ENCODE peak calls at places on chromosomes 5 and 9, in ten cellular contexts. X, L, H, N, B, S, V, A, M and Q are unnamed samples.

GRCh38 chr9:111599092-111599947 is at the start of gene PTGR1:
- DNase-seq in H (peak), N (peak), V (peak), M (peak), S (peak), X (no peak), B (peak), L (peak), A (peak), Q (peak)

GRCh38 chr9:5988265-5988664 is 27.2 kb downstream of the RANBP6 start:
- DNase-seq in X (no peak), L (no peak), A (no peak), B (no peak), V (no peak), M (no peak), S (no peak), H (no peak), N (no peak), Q (no peak)

GRCh38 chr5:95761771-95762680 is 30.9 kb downstream of the RHOBTB3 start:
- DNase-seq in X (no peak), A (no peak), V (no peak), L (no peak), B (no peak), N (no peak), S (no peak), H (peak), M (no peak), Q (peak)

GRCh38 chr5:1344975-1345838 is at the start of gene CLPTM1L:
- DNase-seq in S (peak), L (peak), V (peak), A (peak), N (peak), B (peak), H (peak), X (peak), M (peak), Q (peak)

GRCh38 chr5:138664276-138664943 is 88.8 kb upstream of the CTNNA1 start:
- DNase-seq in V (no peak), X (no peak), A (peak), B (no peak), N (no peak), M (no peak), H (peak), L (no peak), S (no peak), Q (peak)

GRCh38 chr9:35553670-35554543 is 51.2 kb upstream of the TESK1 start:
- DNase-seq in N (peak), A (peak), B (peak), H (peak), X (no peak), M (peak), L (peak), S (peak), V (no peak), Q (peak)

GRCh38 chr5:31939151-31939550 is 235.0 kb downstream of the GOLPH3 start:
- DNase-seq in V (no peak), N (no peak), A (no peak), X (no peak), S (no peak), L (no peak), H (peak), M (peak), B (no peak), Q (no peak)

GRCh38 chr9:136219276-136219675 is 14.3 kb upstream of the LHX3 start:
- DNase-seq in H (no peak), S (no peak), A (peak), N (no peak), B (no peak), X (no peak), V (no peak), M (no peak), L (no peak), Q (no peak)

GRCh38 chr5:84384604-84385575 is at the start of gene EDIL3:
- DNase-seq in S (peak), B (peak), V (peak), H (peak), A (peak), L (peak), X (no peak), N (peak), M (peak), Q (peak)

GRCh38 chr5:34854459-34855174 is 15.7 kb downstream of the TTC23L start:
- DNase-seq in L (no peak), S (no peak), M (no peak), V (no peak), H (no peak), A (no peak), N (no peak), B (no peak), X (no peak), Q (no peak)

GRCh38 chr5:80227979-80228596 is 27.8 kb downstream of the SERINC5 start:
- DNase-seq in H (no peak), M (no peak), S (no peak), X (no peak), B (no peak), N (no peak), L (no peak), V (no peak), A (no peak), Q (no peak)

GRCh38 chr9:130301483-130302286 is 36.1 kb downstream of the HMCN2 start:
- DNase-seq in V (peak), S (peak), L (peak), H (no peak), M (peak), B (no peak), X (no peak), A (no peak), N (peak), Q (peak)

GRCh38 chr9:35726876-35727438 is 5.0 kb downstream of the TLN1 start:
- DNase-seq in X (no peak), V (no peak), B (peak), A (no peak), L (peak), M (no peak), N (peak), H (peak), S (peak), Q (peak)

GRCh38 chr9:109791747-109792146 is 11.7 kb downstream of the PALM2AKAP2 start:
- DNase-seq in A (no peak), L (no peak), B (no peak), M (no peak), S (no peak), H (no peak), N (no peak), X (no peak), V (no peak), Q (no peak)

GRCh38 chr9:135220601-135221575 is 133.4 kb downstream of the OLFM1 start:
- DNase-seq in V (peak), X (no peak), H (no peak), B (no peak), M (no peak), N (peak), S (no peak), A (no peak), L (no peak), Q (no peak)

GRCh38 chr5:73125289-73125688 is 4.9 kb downstream of the TMEM171 start:
- DNase-seq in L (no peak), S (no peak), V (no peak), H (no peak), M (no peak), A (no peak), N (no peak), X (no peak), B (no peak), Q (no peak)

DNA sequence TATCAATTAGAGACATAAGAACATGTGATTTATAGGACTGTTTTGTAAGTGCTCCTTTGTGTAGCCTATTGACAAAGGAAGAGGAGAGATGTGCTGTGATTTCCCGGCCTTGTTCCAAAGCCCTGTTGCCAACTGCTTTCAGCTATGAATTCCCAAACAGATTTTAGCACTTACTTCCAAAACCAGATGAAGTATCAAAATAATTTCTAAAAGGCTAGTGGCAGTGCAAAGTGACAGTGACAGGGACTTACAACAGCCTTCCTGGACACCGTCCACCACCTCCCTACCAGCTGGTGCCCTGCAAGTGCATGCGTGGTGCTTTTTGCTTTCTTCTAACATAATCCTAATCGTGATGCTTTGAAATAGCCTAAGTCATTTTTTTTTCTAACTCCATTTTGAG is 254.1 kb upstream of the ACTBL2 start:
- DNase-seq in N (no peak), L (no peak), B (no peak), X (no peak), M (no peak), A (no peak), S (peak), H (no peak), V (no peak), Q (no peak)
- H3K27ac ChIP-seq in N (peak), L (no peak), B (no peak), X (no peak), M (no peak), A (no peak), S (no peak), H (peak), V (no peak), Q (peak)

GRCh38 chr5:132436936-132437335 is 53.6 kb downstream of the IRF1 start:
- DNase-seq in V (no peak), L (no peak), N (no peak), A (no peak), H (no peak), B (no peak), S (no peak), X (no peak), M (no peak), Q (no peak)
- H3K27ac ChIP-seq in V (peak), L (peak), N (peak), A (no peak), H (peak), B (peak), S (peak), X (no peak), M (peak), Q (peak)

DNA sequence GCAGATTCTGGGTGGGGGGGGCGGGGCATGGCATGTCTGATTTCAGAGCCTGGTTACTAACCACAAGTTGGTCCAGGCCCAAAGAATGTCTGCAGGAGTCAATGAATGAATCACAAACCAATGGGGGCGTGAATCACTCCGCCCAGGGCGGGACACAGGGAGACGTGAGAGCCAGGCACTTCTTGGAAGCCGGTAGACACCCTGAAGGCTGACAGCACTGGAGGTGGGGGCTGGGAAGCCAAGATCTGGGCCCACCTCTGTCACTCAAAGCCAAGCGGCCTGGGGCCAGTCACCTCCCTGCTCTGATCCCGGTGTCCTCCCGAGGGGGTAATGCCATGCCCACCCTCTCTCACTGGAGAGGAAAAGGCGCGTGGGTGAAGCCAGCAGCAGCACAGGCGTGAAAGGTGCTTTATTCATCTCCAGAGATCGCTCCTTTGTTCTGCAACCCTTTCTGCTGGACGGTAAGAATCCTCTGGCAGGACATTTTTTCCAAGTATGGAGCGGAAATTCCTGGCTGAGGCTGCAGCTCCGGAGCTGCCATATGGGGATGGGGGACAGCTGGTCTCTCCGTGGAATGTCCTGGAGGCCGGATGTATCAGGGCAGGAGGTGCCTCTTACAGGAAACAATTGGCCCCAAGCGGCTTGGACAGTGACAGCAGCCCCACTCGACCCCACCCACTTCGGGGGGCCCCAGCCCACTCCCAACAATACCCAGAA is 85.0 kb downstream of the STK10 start:
- DNase-seq in V (peak), B (peak), L (peak), M (peak), X (no peak), S (peak), N (peak), H (peak), A (peak), Q (peak)
- H3K27ac ChIP-seq in V (peak), B (peak), L (no peak), M (no peak), X (no peak), S (peak), N (peak), H (peak), A (peak), Q (peak)

DNA sequence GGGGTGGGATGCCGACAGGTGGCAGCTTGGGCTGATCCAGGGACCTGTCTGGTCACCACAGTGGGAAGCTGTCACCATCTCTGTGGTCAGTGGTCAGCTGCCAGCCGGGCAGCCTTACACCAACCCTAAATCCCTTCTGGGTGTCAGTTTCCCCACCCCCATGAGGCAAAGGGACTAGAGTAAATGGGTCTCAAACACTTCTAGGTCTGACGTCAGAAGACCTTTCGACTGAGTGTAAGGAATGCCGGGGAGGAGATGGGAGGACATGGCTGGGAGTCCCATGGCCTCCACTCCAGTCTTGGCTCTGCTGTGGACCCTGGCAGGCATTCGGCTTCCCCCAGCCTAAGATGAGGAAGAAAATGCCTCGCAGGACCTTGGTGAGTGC is 40.3 kb upstream of the SLC25A51 start:
- DNase-seq in A (no peak), N (no peak), B (no peak), V (no peak), S (peak), H (no peak), M (no peak), L (no peak), X (no peak), Q (no peak)
- H3K27ac ChIP-seq in A (peak), N (peak), B (no peak), V (no peak), S (no peak), H (peak), M (no peak), L (peak), X (no peak), Q (peak)

DNA sequence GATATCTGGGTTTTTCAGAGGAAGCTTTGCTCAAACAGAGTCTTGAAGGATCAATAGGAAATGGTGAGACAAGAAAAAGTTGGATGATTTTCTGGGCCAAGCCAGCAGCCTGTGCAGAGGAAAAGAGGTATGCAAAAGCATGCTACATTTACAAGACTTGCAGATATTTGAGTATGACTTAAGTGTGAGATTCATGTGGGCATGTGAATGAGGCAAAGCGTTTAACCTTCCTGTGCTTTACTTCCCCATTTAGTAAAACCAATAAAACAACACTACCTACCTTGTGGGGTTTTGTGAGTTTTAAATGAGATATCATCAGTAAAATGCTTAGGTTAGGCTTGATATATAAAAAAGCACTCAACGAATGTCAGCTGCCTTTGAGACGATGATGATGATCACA is 58.1 kb downstream of the PIP5K1B start:
- DNase-seq in V (no peak), H (no peak), N (no peak), L (no peak), A (no peak), B (no peak), M (no peak), X (no peak), S (no peak), Q (no peak)
- H3K27ac ChIP-seq in V (no peak), H (no peak), N (no peak), L (no peak), A (no peak), B (no peak), M (no peak), X (no peak), S (no peak), Q (no peak)

GRCh38 chr9:123149067-123149466 is 115.6 kb downstream of the GPR21 start:
- DNase-seq in A (no peak), L (no peak), H (no peak), N (no peak), B (no peak), M (no peak), V (no peak), S (no peak), X (no peak), Q (no peak)
- H3K27ac ChIP-seq in A (no peak), L (no peak), H (no peak), N (no peak), B (no peak), M (no peak), V (no peak), S (no peak), X (no peak), Q (no peak)

DNA sequence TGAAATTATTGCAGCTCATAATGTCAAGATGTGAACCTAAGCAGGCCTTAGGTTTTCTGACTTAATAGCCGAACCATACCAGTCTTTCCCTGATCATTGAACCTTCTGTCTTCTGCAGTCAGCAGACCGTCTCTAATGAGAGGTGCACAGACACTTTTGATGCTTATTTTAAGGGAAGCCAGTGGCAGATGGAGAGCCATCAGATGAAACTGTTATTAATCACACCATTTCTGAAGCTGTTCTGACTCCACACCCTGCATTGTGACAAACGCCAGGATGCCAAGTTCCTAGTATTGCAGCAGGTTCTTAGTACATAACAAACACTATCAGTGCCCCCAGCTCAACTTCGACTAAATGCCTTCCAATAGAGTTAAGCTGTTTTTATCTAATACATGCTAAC is 43.0 kb downstream of the PIK3R1 start:
- DNase-seq in B (no peak), S (no peak), X (no peak), A (no peak), M (no peak), N (no peak), H (no peak), L (no peak), V (no peak), Q (no peak)
- H3K27ac ChIP-seq in B (no peak), S (peak), X (peak), A (no peak), M (peak), N (peak), H (no peak), L (peak), V (peak), Q (no peak)

GRCh38 chr9:120974181-120974580 is 47.6 kb upstream of the TRAF1 start:
- DNase-seq in H (no peak), B (no peak), A (no peak), X (no peak), N (no peak), V (no peak), S (no peak), M (no peak), L (no peak), Q (peak)
- H3K27ac ChIP-seq in H (no peak), B (no peak), A (no peak), X (no peak), N (no peak), V (no peak), S (no peak), M (no peak), L (no peak), Q (no peak)